ENCODE peak calls at places on chromosomes 5 and 9, in ten cellular contexts. One of them, this sample, is unnamed.
A peak's percentile ranks its signal among the peaks of the same experiment; 100 is the strongest.

GRCh38 chr5:37005252-37005651 is 128.7 kb downstream of the NIPBL start:
- DNase-seq in HCT116: no peak
- DNase-seq in tibial artery: no peak
- DNase-seq in brain microvascular endothelial cell: no peak
- DNase-seq in right lobe of liver: no peak
- DNase-seq in psoas muscle: no peak
- DNase-seq in right atrium auricular region: no peak
- DNase-seq in heart left ventricle: no peak
- DNase-seq in left ventricle myocardium inferior: no peak
- DNase-seq in testis: no peak
- DNase-seq in this sample: no peak

GRCh38 chr5:143642791-143643190 is 169.2 kb upstream of the HMHB1 start:
- DNase-seq in psoas muscle: no peak
- DNase-seq in heart left ventricle: no peak
- DNase-seq in brain microvascular endothelial cell: no peak
- DNase-seq in tibial artery: no peak
- DNase-seq in testis: no peak
- DNase-seq in right lobe of liver: no peak
- DNase-seq in left ventricle myocardium inferior: no peak
- DNase-seq in right atrium auricular region: no peak
- DNase-seq in HCT116: no peak
- DNase-seq in this sample: no peak

GRCh38 chr5:17367256-17367845 is 130.7 kb upstream of the TAF11L2 start:
- DNase-seq in brain microvascular endothelial cell: no peak
- DNase-seq in testis: no peak
- DNase-seq in left ventricle myocardium inferior: no peak
- DNase-seq in right lobe of liver: no peak
- DNase-seq in tibial artery: no peak
- DNase-seq in psoas muscle: no peak
- DNase-seq in HCT116: no peak
- DNase-seq in right atrium auricular region: no peak
- DNase-seq in heart left ventricle: no peak
- DNase-seq in this sample: no peak

GRCh38 chr5:73284196-73284795 is 111.3 kb downstream of the TMEM174 start:
- DNase-seq in right atrium auricular region: no peak
- DNase-seq in left ventricle myocardium inferior: no peak
- DNase-seq in right lobe of liver: no peak
- DNase-seq in brain microvascular endothelial cell: no peak
- DNase-seq in testis: no peak
- DNase-seq in HCT116: no peak
- DNase-seq in tibial artery: no peak
- DNase-seq in psoas muscle: no peak
- DNase-seq in heart left ventricle: no peak
- DNase-seq in this sample: no peak

GRCh38 chr9:36187414-36187813 is 3.3 kb upstream of the CLTA start:
- DNase-seq in HCT116: no peak
- DNase-seq in tibial artery: no peak
- DNase-seq in right lobe of liver: no peak
- DNase-seq in left ventricle myocardium inferior: no peak
- DNase-seq in heart left ventricle: no peak
- DNase-seq in psoas muscle: no peak
- DNase-seq in brain microvascular endothelial cell: peak; percentile 73
- DNase-seq in testis: no peak
- DNase-seq in right atrium auricular region: no peak
- DNase-seq in this sample: peak; percentile 16

GRCh38 chr5:52791366-52791765 is 3.6 kb downstream of the ITGA1 start:
- DNase-seq in right lobe of liver: no peak
- DNase-seq in testis: no peak
- DNase-seq in brain microvascular endothelial cell: no peak
- DNase-seq in psoas muscle: no peak
- DNase-seq in heart left ventricle: no peak
- DNase-seq in right atrium auricular region: no peak
- DNase-seq in tibial artery: no peak
- DNase-seq in left ventricle myocardium inferior: no peak
- DNase-seq in HCT116: no peak
- DNase-seq in this sample: no peak

GRCh38 chr5:122192883-122193496 is 63.6 kb downstream of the ZNF474 start:
- DNase-seq in right atrium auricular region: no peak
- DNase-seq in psoas muscle: no peak
- DNase-seq in left ventricle myocardium inferior: no peak
- DNase-seq in HCT116: peak; percentile 46
- DNase-seq in tibial artery: no peak
- DNase-seq in heart left ventricle: peak; percentile 22
- DNase-seq in testis: peak; percentile 55
- DNase-seq in right lobe of liver: no peak
- DNase-seq in brain microvascular endothelial cell: peak; percentile 82
- DNase-seq in this sample: peak; percentile 44

GRCh38 chr5:878125-878524 is 14.5 kb downstream of the BRD9 start:
- DNase-seq in testis: no peak
- DNase-seq in brain microvascular endothelial cell: no peak
- DNase-seq in right atrium auricular region: no peak
- DNase-seq in psoas muscle: no peak
- DNase-seq in tibial artery: no peak
- DNase-seq in left ventricle myocardium inferior: no peak
- DNase-seq in HCT116: no peak
- DNase-seq in right lobe of liver: no peak
- DNase-seq in heart left ventricle: no peak
- DNase-seq in this sample: no peak

GRCh38 chr9:21392270-21392669 is 7.1 kb upstream of the IFNA2 start:
- DNase-seq in brain microvascular endothelial cell: no peak
- DNase-seq in tibial artery: no peak
- DNase-seq in psoas muscle: no peak
- DNase-seq in left ventricle myocardium inferior: no peak
- DNase-seq in right atrium auricular region: no peak
- DNase-seq in heart left ventricle: no peak
- DNase-seq in HCT116: peak; percentile 80
- DNase-seq in testis: no peak
- DNase-seq in right lobe of liver: no peak
- DNase-seq in this sample: no peak

GRCh38 chr9:2144619-2145018 is 129.5 kb downstream of the SMARCA2 start:
- DNase-seq in testis: no peak
- DNase-seq in HCT116: no peak
- DNase-seq in right lobe of liver: no peak
- DNase-seq in left ventricle myocardium inferior: no peak
- DNase-seq in psoas muscle: no peak
- DNase-seq in tibial artery: no peak
- DNase-seq in heart left ventricle: no peak
- DNase-seq in brain microvascular endothelial cell: no peak
- DNase-seq in right atrium auricular region: no peak
- DNase-seq in this sample: no peak

GRCh38 chr5:169742773-169743296 is 105.8 kb downstream of the DOCK2 start:
- DNase-seq in psoas muscle: no peak
- DNase-seq in tibial artery: no peak
- DNase-seq in right atrium auricular region: no peak
- DNase-seq in left ventricle myocardium inferior: no peak
- DNase-seq in HCT116: no peak
- DNase-seq in brain microvascular endothelial cell: peak; percentile 75
- DNase-seq in heart left ventricle: peak; percentile 11
- DNase-seq in right lobe of liver: no peak
- DNase-seq in testis: peak; percentile 70
- DNase-seq in this sample: no peak

GRCh38 chr9:133396952-133397351 is 20.8 kb downstream of the STKLD1 start:
- DNase-seq in right lobe of liver: no peak
- DNase-seq in HCT116: no peak
- DNase-seq in brain microvascular endothelial cell: peak; percentile 6
- DNase-seq in heart left ventricle: no peak
- DNase-seq in testis: peak; percentile 28
- DNase-seq in psoas muscle: no peak
- DNase-seq in left ventricle myocardium inferior: no peak
- DNase-seq in right atrium auricular region: no peak
- DNase-seq in tibial artery: no peak
- DNase-seq in this sample: peak; percentile 52

GRCh38 chr5:84257061-84257460 is 127.6 kb downstream of the EDIL3 start:
- DNase-seq in psoas muscle: no peak
- DNase-seq in tibial artery: no peak
- DNase-seq in right atrium auricular region: no peak
- DNase-seq in heart left ventricle: no peak
- DNase-seq in HCT116: no peak
- DNase-seq in right lobe of liver: no peak
- DNase-seq in brain microvascular endothelial cell: no peak
- DNase-seq in testis: no peak
- DNase-seq in left ventricle myocardium inferior: no peak
- DNase-seq in this sample: no peak

GRCh38 chr9:98121096-98121495 is 2.1 kb upstream of the TRIM14 start:
- DNase-seq in right lobe of liver: no peak
- DNase-seq in right atrium auricular region: no peak
- DNase-seq in HCT116: no peak
- DNase-seq in heart left ventricle: no peak
- DNase-seq in psoas muscle: no peak
- DNase-seq in testis: peak; percentile 54
- DNase-seq in left ventricle myocardium inferior: no peak
- DNase-seq in brain microvascular endothelial cell: no peak
- DNase-seq in tibial artery: no peak
- DNase-seq in this sample: no peak
- H3K27ac ChIP-seq in right lobe of liver: no peak overlapping the region
- H3K27ac ChIP-seq in right atrium auricular region: peak overlapping the region; percentile 23
- H3K27ac ChIP-seq in HCT116: no peak overlapping the region
- H3K27ac ChIP-seq in heart left ventricle: no peak overlapping the region
- H3K27ac ChIP-seq in psoas muscle: no peak overlapping the region
- H3K27ac ChIP-seq in testis: no peak overlapping the region
- H3K27ac ChIP-seq in left ventricle myocardium inferior: peak overlapping the region; percentile 39
- H3K27ac ChIP-seq in brain microvascular endothelial cell: no peak overlapping the region
- H3K27ac ChIP-seq in tibial artery: no peak overlapping the region
- H3K27ac ChIP-seq in this sample: no peak overlapping the region

GRCh38 chr9:78592866-78593265 is 295.9 kb downstream of the PSAT1 start:
- DNase-seq in testis: no peak
- DNase-seq in heart left ventricle: no peak
- DNase-seq in tibial artery: no peak
- DNase-seq in psoas muscle: no peak
- DNase-seq in left ventricle myocardium inferior: no peak
- DNase-seq in right lobe of liver: no peak
- DNase-seq in right atrium auricular region: no peak
- DNase-seq in brain microvascular endothelial cell: peak; percentile 48
- DNase-seq in HCT116: no peak
- DNase-seq in this sample: no peak

GRCh38 chr9:78598120-78598519 is 301.2 kb downstream of the PSAT1 start:
- DNase-seq in left ventricle myocardium inferior: no peak
- DNase-seq in right atrium auricular region: no peak
- DNase-seq in brain microvascular endothelial cell: no peak
- DNase-seq in psoas muscle: no peak
- DNase-seq in heart left ventricle: no peak
- DNase-seq in testis: no peak
- DNase-seq in HCT116: no peak
- DNase-seq in tibial artery: no peak
- DNase-seq in right lobe of liver: no peak
- DNase-seq in this sample: no peak

GRCh38 chr9:78599939-78600338 is 303.0 kb downstream of the PSAT1 start:
- DNase-seq in brain microvascular endothelial cell: no peak
- DNase-seq in heart left ventricle: no peak
- DNase-seq in testis: no peak
- DNase-seq in tibial artery: no peak
- DNase-seq in HCT116: no peak
- DNase-seq in right atrium auricular region: no peak
- DNase-seq in right lobe of liver: no peak
- DNase-seq in left ventricle myocardium inferior: no peak
- DNase-seq in psoas muscle: no peak
- DNase-seq in this sample: no peak

GRCh38 chr9:78590068-78590467 is 293.1 kb downstream of the PSAT1 start:
- DNase-seq in tibial artery: no peak
- DNase-seq in HCT116: no peak
- DNase-seq in heart left ventricle: no peak
- DNase-seq in left ventricle myocardium inferior: no peak
- DNase-seq in right atrium auricular region: no peak
- DNase-seq in right lobe of liver: no peak
- DNase-seq in psoas muscle: no peak
- DNase-seq in brain microvascular endothelial cell: no peak
- DNase-seq in testis: no peak
- DNase-seq in this sample: no peak

GRCh38 chr9:78595200-78595945 is 298.4 kb downstream of the PSAT1 start:
- DNase-seq in right lobe of liver: no peak
- DNase-seq in right atrium auricular region: no peak
- DNase-seq in HCT116: no peak
- DNase-seq in left ventricle myocardium inferior: no peak
- DNase-seq in testis: no peak
- DNase-seq in psoas muscle: no peak
- DNase-seq in tibial artery: no peak
- DNase-seq in heart left ventricle: no peak
- DNase-seq in brain microvascular endothelial cell: peak; percentile 37
- DNase-seq in this sample: no peak
- H3K36me3 ChIP-seq in right lobe of liver: no peaks in the 10 kb centered on the region
- H3K36me3 ChIP-seq in right atrium auricular region: no peaks in the 10 kb centered on the region
- H3K36me3 ChIP-seq in HCT116: no peaks in the 10 kb centered on the region
- H3K36me3 ChIP-seq in left ventricle myocardium inferior: no peaks in the 10 kb centered on the region
- H3K36me3 ChIP-seq in testis: no peaks in the 10 kb centered on the region
- H3K36me3 ChIP-seq in psoas muscle: no peaks in the 10 kb centered on the region
- H3K36me3 ChIP-seq in tibial artery: no peaks in the 10 kb centered on the region
- H3K36me3 ChIP-seq in heart left ventricle: no peaks in the 10 kb centered on the region
- H3K36me3 ChIP-seq in brain microvascular endothelial cell: no peaks in the 10 kb centered on the region
- H3K36me3 ChIP-seq in this sample: no peaks in the 10 kb centered on the region

GRCh38 chr9:96609732-96610131 is 9.9 kb downstream of the CDC14B start:
- DNase-seq in right lobe of liver: no peak
- DNase-seq in testis: no peak
- DNase-seq in HCT116: no peak
- DNase-seq in heart left ventricle: no peak
- DNase-seq in brain microvascular endothelial cell: no peak
- DNase-seq in psoas muscle: no peak
- DNase-seq in right atrium auricular region: no peak
- DNase-seq in tibial artery: no peak
- DNase-seq in left ventricle myocardium inferior: no peak
- DNase-seq in this sample: no peak

GRCh38 chr9:96615421-96615820 is 4.2 kb downstream of the CDC14B start:
- DNase-seq in brain microvascular endothelial cell: no peak
- DNase-seq in tibial artery: no peak
- DNase-seq in left ventricle myocardium inferior: no peak
- DNase-seq in heart left ventricle: no peak
- DNase-seq in right lobe of liver: no peak
- DNase-seq in HCT116: no peak
- DNase-seq in right atrium auricular region: no peak
- DNase-seq in psoas muscle: no peak
- DNase-seq in testis: no peak
- DNase-seq in this sample: no peak

GRCh38 chr9:96611302-96611701 is 8.3 kb downstream of the CDC14B start:
- DNase-seq in heart left ventricle: no peak
- DNase-seq in brain microvascular endothelial cell: no peak
- DNase-seq in tibial artery: no peak
- DNase-seq in psoas muscle: no peak
- DNase-seq in left ventricle myocardium inferior: no peak
- DNase-seq in right lobe of liver: no peak
- DNase-seq in testis: no peak
- DNase-seq in HCT116: no peak
- DNase-seq in right atrium auricular region: no peak
- DNase-seq in this sample: no peak

GRCh38 chr9:96612105-96612965 is 7.3 kb downstream of the CDC14B start:
- DNase-seq in right lobe of liver: peak; percentile 88
- DNase-seq in right atrium auricular region: peak; percentile 79
- DNase-seq in testis: peak; percentile 58
- DNase-seq in tibial artery: peak; percentile 82
- DNase-seq in left ventricle myocardium inferior: peak; percentile 50
- DNase-seq in brain microvascular endothelial cell: peak; percentile 92
- DNase-seq in psoas muscle: peak; percentile 74
- DNase-seq in HCT116: no peak
- DNase-seq in heart left ventricle: peak; percentile 31
- DNase-seq in this sample: peak; percentile 78

GRCh38 chr9:96612966-96613589 is 6.6 kb downstream of the CDC14B start:
- DNase-seq in tibial artery: no peak
- DNase-seq in left ventricle myocardium inferior: no peak
- DNase-seq in psoas muscle: no peak
- DNase-seq in right lobe of liver: no peak
- DNase-seq in heart left ventricle: no peak
- DNase-seq in HCT116: no peak
- DNase-seq in brain microvascular endothelial cell: no peak
- DNase-seq in right atrium auricular region: no peak
- DNase-seq in testis: no peak
- DNase-seq in this sample: no peak
- H3K27ac ChIP-seq in tibial artery: peak overlapping the region; percentile 65
- H3K27ac ChIP-seq in left ventricle myocardium inferior: peak overlapping the region; percentile 81
- H3K27ac ChIP-seq in psoas muscle: peak overlapping the region; percentile 72
- H3K27ac ChIP-seq in right lobe of liver: no peak overlapping the region
- H3K27ac ChIP-seq in heart left ventricle: no peak overlapping the region
- H3K27ac ChIP-seq in HCT116: no peak overlapping the region
- H3K27ac ChIP-seq in brain microvascular endothelial cell: no peak overlapping the region
- H3K27ac ChIP-seq in right atrium auricular region: peak overlapping the region; percentile 71
- H3K27ac ChIP-seq in testis: no peak overlapping the region
- H3K27ac ChIP-seq in this sample: no peak overlapping the region

GRCh38 chr5:71503536-71503935 is 48.1 kb downstream of the BDP1 start:
- DNase-seq in HCT116: no peak
- DNase-seq in left ventricle myocardium inferior: no peak
- DNase-seq in psoas muscle: no peak
- DNase-seq in heart left ventricle: no peak
- DNase-seq in tibial artery: no peak
- DNase-seq in testis: no peak
- DNase-seq in right atrium auricular region: no peak
- DNase-seq in brain microvascular endothelial cell: no peak
- DNase-seq in right lobe of liver: no peak
- DNase-seq in this sample: no peak
- H3K36me3 ChIP-seq in HCT116: peaks cover 27% of the 10 kb centered on the region
- H3K36me3 ChIP-seq in left ventricle myocardium inferior: peaks cover 99% of the 10 kb centered on the region
- H3K36me3 ChIP-seq in psoas muscle: peaks cover 6% of the 10 kb centered on the region
- H3K36me3 ChIP-seq in heart left ventricle: peaks cover 99% of the 10 kb centered on the region
- H3K36me3 ChIP-seq in tibial artery: peaks cover 84% of the 10 kb centered on the region
- H3K36me3 ChIP-seq in testis: no peaks in the 10 kb centered on the region
- H3K36me3 ChIP-seq in right atrium auricular region: peaks cover 78% of the 10 kb centered on the region
- H3K36me3 ChIP-seq in brain microvascular endothelial cell: peaks cover 57% of the 10 kb centered on the region
- H3K36me3 ChIP-seq in right lobe of liver: no peaks in the 10 kb centered on the region
- H3K36me3 ChIP-seq in this sample: peaks cover 89% of the 10 kb centered on the region